ENCODE peak calls at places on chromosomes 12 and 14, in nine cellular contexts. L, I, K, Q, J, V, U, C and R are unnamed samples.

GRCh38 chr14:103847954-103848719 is 762 bp upstream of the PPP1R13B start:
- DNase-seq in L (peak), I (peak), K (peak), Q (no peak), J (no peak), V (peak), U (no peak), C (no peak), R (no peak)

GRCh38 chr12:3809357-3810015 is 56.6 kb upstream of the CRACR2A start:
- DNase-seq in L (peak), I (no peak), K (no peak), Q (no peak), J (no peak), V (no peak), U (no peak), C (no peak), R (no peak)

GRCh38 chr14:23068792-23069412 is 11.6 kb upstream of the CDH24 start:
- DNase-seq in L (peak), I (peak), K (peak), Q (no peak), J (no peak), V (peak), U (no peak), C (no peak), R (peak)

GRCh38 chr12:42961395-42961794 is 371.8 kb upstream of the PRICKLE1 start:
- DNase-seq in L (peak), I (no peak), K (no peak), Q (no peak), J (no peak), V (peak), U (no peak), C (no peak), R (no peak)

GRCh38 chr12:105623337-105623736 is 292.8 kb downstream of the C12orf75 start:
- DNase-seq in L (no peak), I (no peak), K (no peak), Q (no peak), J (no peak), V (peak), U (no peak), C (no peak), R (no peak)

GRCh38 chr12:265096-265495 is 2.5 kb upstream of the SLC6A13 start:
- DNase-seq in L (no peak), I (no peak), K (no peak), Q (no peak), J (no peak), V (no peak), U (no peak), C (no peak), R (no peak)

GRCh38 chr12:89305373-89305772 is 46.9 kb downstream of the DUSP6 start:
- DNase-seq in L (no peak), I (no peak), K (no peak), Q (no peak), J (no peak), V (no peak), U (no peak), C (no peak), R (no peak)

GRCh38 chr14:92513966-92514843 is 624 bp downstream of the RIN3 start:
- DNase-seq in L (peak), I (no peak), K (peak), Q (no peak), J (no peak), V (peak), U (no peak), C (no peak), R (no peak)

GRCh38 chr12:80830533-80831088 is 107.1 kb downstream of the LIN7A start:
- DNase-seq in L (no peak), I (no peak), K (no peak), Q (no peak), J (no peak), V (no peak), U (no peak), C (no peak), R (no peak)

GRCh38 chr14:64867182-64867581 is 12.5 kb downstream of the SPTB start:
- DNase-seq in L (no peak), I (no peak), K (no peak), Q (no peak), J (no peak), V (no peak), U (no peak), C (no peak), R (no peak)

GRCh38 chr12:13404631-13405473 is 208.3 kb downstream of the EMP1 start:
- DNase-seq in L (no peak), I (no peak), K (no peak), Q (no peak), J (no peak), V (no peak), U (no peak), C (no peak), R (no peak)

GRCh38 chr12:41345071-41345470 is 157.0 kb downstream of the PDZRN4 start:
- DNase-seq in L (no peak), I (no peak), K (no peak), Q (no peak), J (no peak), V (no peak), U (no peak), C (no peak), R (no peak)